ENCODE peak calls at places on chromosomes 5 and 9, in eight cellular contexts. L is HCT116, E is neural progenitor cell, R is GM23338, U is K562, W is endothelial cell of umbilical vein, J is fibroblast of lung, A is PC-3. B is an unnamed sample.

GRCh38 chr5:93578813-93579560 is 2.0 kb downstream of the NR2F1-AS1 start:
- DNase-seq in L (no peak), E (peak; percentile 54), R (peak; percentile 59), U (no peak), W (peak; percentile 56), J (peak; percentile 89), A (peak; percentile 89), B (no peak)

GRCh38 chr5:171907731-171908343 is 98.6 kb downstream of the FBXW11 start:
- DNase-seq in L (peak; percentile 37), E (peak; percentile 76), R (peak; percentile 84), U (peak; percentile 48), W (peak; percentile 65), J (peak; percentile 80), A (peak; percentile 81), B (peak; percentile 55)

GRCh38 chr5:171574374-171574773 is 154.9 kb downstream of the FGF18 start:
- DNase-seq in L (no peak), E (no peak), R (no peak), U (no peak), W (no peak), J (no peak), A (no peak), B (no peak)

GRCh38 chr5:126561908-126562307 is 33.1 kb downstream of the ALDH7A1 start:
- DNase-seq in L (no peak), E (no peak), R (no peak), U (no peak), W (no peak), J (peak; percentile 14), A (peak; percentile 13), B (no peak)

GRCh38 chr9:112586600-112587155 is 100.1 kb downstream of the KIAA1958 start:
- DNase-seq in L (no peak), E (no peak), R (no peak), U (no peak), W (no peak), J (peak; percentile 6), A (no peak), B (no peak)

GRCh38 chr5:113776168-113776567 is 262.7 kb downstream of the YTHDC2 start:
- DNase-seq in L (no peak), E (no peak), R (peak; percentile 66), U (no peak), W (no peak), J (no peak), A (no peak), B (no peak)

GRCh38 chr9:72274916-72275315 is 90.1 kb downstream of the ZFAND5 start:
- DNase-seq in L (no peak), E (no peak), R (no peak), U (no peak), W (no peak), J (no peak), A (no peak), B (no peak)

GRCh38 chr9:631596-631995 is 209.9 kb upstream of the DMRT1 start:
- DNase-seq in L (no peak), E (no peak), R (no peak), U (peak; percentile 4), W (no peak), J (no peak), A (no peak), B (peak; percentile 49)

GRCh38 chr5:147752666-147753290 is 29.8 kb downstream of the JAKMIP2 start:
- DNase-seq in L (no peak), E (no peak), R (no peak), U (no peak), W (no peak), J (no peak), A (peak; percentile 44), B (no peak)

GRCh38 chr9:706606-707451 is 134.7 kb upstream of the DMRT1 start:
- DNase-seq in L (no peak), E (peak; percentile 53), R (peak; percentile 76), U (peak; percentile 20), W (peak; percentile 68), J (peak; percentile 68), A (peak; percentile 49), B (no peak)

GRCh38 chr9:35069020-35069419 is 3.4 kb downstream of the VCP start:
- DNase-seq in L (no peak), E (no peak), R (no peak), U (no peak), W (no peak), J (no peak), A (no peak), B (no peak)

GRCh38 chr9:133421615-133422542 is at the start of gene ADAMTS13:
- DNase-seq in L (no peak), E (peak; percentile 32), R (peak; percentile 81), U (no peak), W (no peak), J (no peak), A (no peak), B (no peak)

GRCh38 chr9:95992536-95992935 is 117.0 kb downstream of the ERCC6L2 start:
- DNase-seq in L (no peak), E (no peak), R (no peak), U (no peak), W (no peak), J (no peak), A (no peak), B (no peak)

GRCh38 chr9:35616681-35617459 is 1.3 kb downstream of the CD72 start:
- DNase-seq in L (no peak), E (peak; percentile 51), R (peak; percentile 89), U (no peak), W (peak; percentile 27), J (peak; percentile 61), A (no peak), B (no peak)

GRCh38 chr5:88172847-88173758 is 95.5 kb downstream of the TMEM161B start:
- DNase-seq in L (no peak), E (peak; percentile 62), R (peak; percentile 57), U (no peak), W (no peak), J (no peak), A (no peak), B (no peak)

GRCh38 chr9:124297553-124297905 is 39.8 kb downstream of the NEK6 start:
- DNase-seq in L (peak; percentile 72), E (peak; percentile 65), R (peak; percentile 60), U (no peak), W (peak; percentile 95), J (peak; percentile 92), A (peak; percentile 88), B (no peak)

GRCh38 chr9:114033397-114034103 is 44.5 kb downstream of the AMBP start:
- DNase-seq in L (no peak), E (peak; percentile 61), R (peak; percentile 71), U (peak; percentile 54), W (peak; percentile 19), J (peak; percentile 27), A (no peak), B (peak; percentile 10)

GRCh38 chr9:76913467-76913866 is 7.6 kb upstream of the PRUNE2 start:
- DNase-seq in L (no peak), E (no peak), R (no peak), U (no peak), W (no peak), J (no peak), A (peak; percentile 74), B (no peak)

GRCh38 chr9:125121156-125121555 is 22.2 kb downstream of the SCAI start:
- DNase-seq in L (no peak), E (no peak), R (peak; percentile 58), U (no peak), W (peak; percentile 76), J (no peak), A (peak; percentile 38), B (peak; percentile 69)

GRCh38 chr9:33153001-33153400 is 14.1 kb downstream of the B4GALT1 start:
- DNase-seq in L (no peak), E (no peak), R (no peak), U (no peak), W (no peak), J (no peak), A (no peak), B (no peak)
- H3K79me2 ChIP-seq in L (peaks cover 34% of the 10 kb centered on the region), E (no peaks in the 10 kb centered on the region), R (peaks cover 44% of the 10 kb centered on the region), U (peaks cover 78% of the 10 kb centered on the region), W (peaks cover 74% of the 10 kb centered on the region), J (peaks cover 76% of the 10 kb centered on the region), A (peaks cover 97% of the 10 kb centered on the region), B (peaks cover 21% of the 10 kb centered on the region)

DNA sequence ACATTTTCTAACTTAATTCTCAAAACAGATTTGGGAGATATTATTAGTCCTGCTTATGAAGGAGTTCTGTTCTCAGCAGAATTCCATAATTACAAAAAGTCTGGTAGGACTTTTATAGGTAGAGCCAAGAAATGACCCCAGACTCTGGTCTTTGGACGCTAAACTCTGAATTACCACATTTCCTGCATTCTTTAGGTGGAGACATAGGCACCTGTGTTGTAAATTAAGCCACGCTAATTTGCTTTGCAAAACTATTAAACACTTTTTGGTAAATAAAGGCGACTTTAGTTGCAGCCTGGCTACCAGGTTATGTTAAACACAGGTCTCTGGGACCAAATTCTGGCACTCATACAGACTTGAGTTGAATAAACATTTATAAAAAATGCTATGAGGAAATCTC is 77.7 kb downstream of the C9orf152 start:
- DNase-seq in L (no peak), E (no peak), R (peak; percentile 35), U (no peak), W (no peak), J (no peak), A (no peak), B (no peak)
- H3K79me2 ChIP-seq in L (peaks cover 61% of the 10 kb centered on the region), E (peaks cover 13% of the 10 kb centered on the region), R (peaks cover 49% of the 10 kb centered on the region), U (no peaks in the 10 kb centered on the region), W (peaks cover 97% of the 10 kb centered on the region), J (peaks cover 96% of the 10 kb centered on the region), A (peaks cover 76% of the 10 kb centered on the region), B (peaks cover 93% of the 10 kb centered on the region)

GRCh38 chr9:70049236-70049635 is 5.6 kb downstream of the MAMDC2 start:
- DNase-seq in L (no peak), E (no peak), R (no peak), U (no peak), W (no peak), J (peak; percentile 72), A (peak; percentile 55), B (no peak)
- H3K79me2 ChIP-seq in L (no peaks in the 10 kb centered on the region), E (no peaks in the 10 kb centered on the region), R (peaks cover 3% of the 10 kb centered on the region), U (no peaks in the 10 kb centered on the region), W (no peaks in the 10 kb centered on the region), J (no peaks in the 10 kb centered on the region), A (no peaks in the 10 kb centered on the region), B (no peaks in the 10 kb centered on the region)

DNA sequence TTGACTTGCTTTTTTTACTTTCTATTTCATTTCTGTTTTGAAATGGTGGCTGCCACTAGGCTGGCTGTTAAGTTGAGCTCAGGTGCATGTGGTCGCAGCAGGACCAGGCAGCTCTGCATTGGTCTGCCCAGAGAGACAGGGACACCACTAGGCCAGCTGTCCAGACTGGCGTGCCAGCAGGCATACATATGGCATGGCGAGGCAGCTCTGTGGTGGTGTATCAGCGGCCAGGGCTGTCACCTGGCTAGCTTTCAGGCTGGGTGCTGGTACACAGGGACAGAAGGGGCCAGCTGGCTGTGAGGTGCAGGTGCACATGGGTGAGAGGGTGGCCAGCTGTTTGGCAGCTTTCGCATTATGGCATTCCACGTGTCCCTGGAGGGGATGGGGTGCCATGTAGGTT is 654.0 kb upstream of the ACO1 start:
- DNase-seq in L (no peak), E (no peak), R (no peak), U (no peak), W (no peak), J (no peak), A (no peak), B (no peak)
- H3K79me2 ChIP-seq in L (no peaks in the 10 kb centered on the region), E (no peaks in the 10 kb centered on the region), R (no peaks in the 10 kb centered on the region), U (no peaks in the 10 kb centered on the region), W (no peaks in the 10 kb centered on the region), J (no peaks in the 10 kb centered on the region), A (no peaks in the 10 kb centered on the region), B (no peaks in the 10 kb centered on the region)

GRCh38 chr9:38662763-38663593 is 42.6 kb upstream of the ANKRD18A start:
- DNase-seq in L (no peak), E (peak; percentile 20), R (peak; percentile 48), U (no peak), W (no peak), J (peak; percentile 46), A (peak; percentile 3), B (no peak)
- H3K79me2 ChIP-seq in L (no peaks in the 10 kb centered on the region), E (no peaks in the 10 kb centered on the region), R (no peaks in the 10 kb centered on the region), U (no peaks in the 10 kb centered on the region), W (no peaks in the 10 kb centered on the region), J (no peaks in the 10 kb centered on the region), A (no peaks in the 10 kb centered on the region), B (no peaks in the 10 kb centered on the region)

B was measured in DND-41.